ENCODE peak calls at places on chromosomes 13 and 19, in five cellular contexts. One of them, this sample, is unnamed.

GRCh38 chr19:18340990-18341868 is 831 bp downstream of the PGPEP1 start:
- DNase-seq in GM23338: peak
- DNase-seq in left ventricle myocardium inferior: peak
- DNase-seq in stimulated activated CD8-positive, alpha-beta memory T cell treated with anti-CD3 and anti-CD28 coated beads, Interleukin-15, amount 100 ng/mL, for 24 hours: peak
- DNase-seq in esophagus muscularis mucosa: no peak
- DNase-seq in this sample: peak

GRCh38 chr19:11538232-11539036 is at the start of gene CNN1:
- DNase-seq in esophagus muscularis mucosa: peak
- DNase-seq in left ventricle myocardium inferior: peak
- DNase-seq in GM23338: peak
- DNase-seq in stimulated activated CD8-positive, alpha-beta memory T cell treated with anti-CD3 and anti-CD28 coated beads, Interleukin-15, amount 100 ng/mL, for 24 hours: no peak
- DNase-seq in this sample: peak

GRCh38 chr13:102922184-102922583 is 76.4 kb downstream of the ERCC5 start:
- DNase-seq in GM23338: no peak
- DNase-seq in esophagus muscularis mucosa: no peak
- DNase-seq in left ventricle myocardium inferior: no peak
- DNase-seq in stimulated activated CD8-positive, alpha-beta memory T cell treated with anti-CD3 and anti-CD28 coated beads, Interleukin-15, amount 100 ng/mL, for 24 hours: no peak
- DNase-seq in this sample: no peak

GRCh38 chr13:100872761-100873160 is 198.2 kb upstream of the TMTC4 start:
- DNase-seq in GM23338: no peak
- DNase-seq in stimulated activated CD8-positive, alpha-beta memory T cell treated with anti-CD3 and anti-CD28 coated beads, Interleukin-15, amount 100 ng/mL, for 24 hours: no peak
- DNase-seq in esophagus muscularis mucosa: no peak
- DNase-seq in left ventricle myocardium inferior: no peak
- DNase-seq in this sample: no peak

GRCh38 chr19:14940266-14940665 is 1.0 kb upstream of the OR7C2 start:
- DNase-seq in GM23338: no peak
- DNase-seq in esophagus muscularis mucosa: no peak
- DNase-seq in stimulated activated CD8-positive, alpha-beta memory T cell treated with anti-CD3 and anti-CD28 coated beads, Interleukin-15, amount 100 ng/mL, for 24 hours: no peak
- DNase-seq in left ventricle myocardium inferior: no peak
- DNase-seq in this sample: no peak

GRCh38 chr13:25267715-25268114 is 19.6 kb downstream of the MTMR6 start:
- DNase-seq in esophagus muscularis mucosa: no peak
- DNase-seq in GM23338: no peak
- DNase-seq in left ventricle myocardium inferior: no peak
- DNase-seq in stimulated activated CD8-positive, alpha-beta memory T cell treated with anti-CD3 and anti-CD28 coated beads, Interleukin-15, amount 100 ng/mL, for 24 hours: no peak
- DNase-seq in this sample: no peak

GRCh38 chr19:4866595-4867424 is 657 bp downstream of the PLIN3 start:
- DNase-seq in esophagus muscularis mucosa: no peak
- DNase-seq in GM23338: peak
- DNase-seq in stimulated activated CD8-positive, alpha-beta memory T cell treated with anti-CD3 and anti-CD28 coated beads, Interleukin-15, amount 100 ng/mL, for 24 hours: no peak
- DNase-seq in left ventricle myocardium inferior: peak
- DNase-seq in this sample: peak

GRCh38 chr13:63190742-63191141 is 1775.1 kb upstream of the PCDH20 start:
- DNase-seq in GM23338: no peak
- DNase-seq in esophagus muscularis mucosa: no peak
- DNase-seq in left ventricle myocardium inferior: no peak
- DNase-seq in stimulated activated CD8-positive, alpha-beta memory T cell treated with anti-CD3 and anti-CD28 coated beads, Interleukin-15, amount 100 ng/mL, for 24 hours: no peak
- DNase-seq in this sample: no peak

GRCh38 chr13:24738366-24738847 is 25.6 kb upstream of the RNF17 start:
- DNase-seq in left ventricle myocardium inferior: no peak
- DNase-seq in esophagus muscularis mucosa: no peak
- DNase-seq in stimulated activated CD8-positive, alpha-beta memory T cell treated with anti-CD3 and anti-CD28 coated beads, Interleukin-15, amount 100 ng/mL, for 24 hours: no peak
- DNase-seq in GM23338: no peak
- DNase-seq in this sample: no peak

GRCh38 chr19:1157931-1158884 is 15.9 kb downstream of the SBNO2 start:
- DNase-seq in GM23338: no peak
- DNase-seq in left ventricle myocardium inferior: no peak
- DNase-seq in esophagus muscularis mucosa: no peak
- DNase-seq in stimulated activated CD8-positive, alpha-beta memory T cell treated with anti-CD3 and anti-CD28 coated beads, Interleukin-15, amount 100 ng/mL, for 24 hours: no peak
- DNase-seq in this sample: no peak

GRCh38 chr13:74868044-74868443 is 613.9 kb downstream of the TBC1D4 start:
- DNase-seq in left ventricle myocardium inferior: no peak
- DNase-seq in stimulated activated CD8-positive, alpha-beta memory T cell treated with anti-CD3 and anti-CD28 coated beads, Interleukin-15, amount 100 ng/mL, for 24 hours: no peak
- DNase-seq in GM23338: no peak
- DNase-seq in esophagus muscularis mucosa: no peak
- DNase-seq in this sample: no peak

GRCh38 chr13:24165746-24166145 is 5.2 kb downstream of the SPATA13 start:
- DNase-seq in stimulated activated CD8-positive, alpha-beta memory T cell treated with anti-CD3 and anti-CD28 coated beads, Interleukin-15, amount 100 ng/mL, for 24 hours: no peak
- DNase-seq in esophagus muscularis mucosa: no peak
- DNase-seq in GM23338: no peak
- DNase-seq in left ventricle myocardium inferior: no peak
- DNase-seq in this sample: no peak

GRCh38 chr19:50500060-50500752 is 10.8 kb downstream of the JOSD2 start:
- DNase-seq in GM23338: peak
- DNase-seq in esophagus muscularis mucosa: no peak
- DNase-seq in stimulated activated CD8-positive, alpha-beta memory T cell treated with anti-CD3 and anti-CD28 coated beads, Interleukin-15, amount 100 ng/mL, for 24 hours: no peak
- DNase-seq in left ventricle myocardium inferior: peak
- DNase-seq in this sample: no peak